ENCODE peak calls at places on chromosome 11, in eight cellular contexts. One of them, this sample, is unnamed.

GRCh38 chr11:9660886-9661285 is 3.0 kb upstream of the SWAP70 start:
- DNase-seq in esophagus muscularis mucosa: no peak
- DNase-seq in ovary: no peak
- DNase-seq in stomach: no peak
- DNase-seq in sigmoid colon: no peak
- DNase-seq in suprapubic skin: no peak
- DNase-seq in K562: no peak
- DNase-seq in A549: peak; percentile 74
- DNase-seq in this sample: no peak

GRCh38 chr11:112270551-112271180 is 10.0 kb upstream of the PLET1 start:
- DNase-seq in suprapubic skin: no peak
- DNase-seq in K562: no peak
- DNase-seq in stomach: no peak
- DNase-seq in A549: no peak
- DNase-seq in sigmoid colon: no peak
- DNase-seq in esophagus muscularis mucosa: no peak
- DNase-seq in ovary: no peak
- DNase-seq in this sample: no peak

GRCh38 chr11:121525376-121525775 is 72.6 kb upstream of the SORL1-AS1 start:
- DNase-seq in K562: no peak
- DNase-seq in esophagus muscularis mucosa: no peak
- DNase-seq in A549: no peak
- DNase-seq in suprapubic skin: no peak
- DNase-seq in sigmoid colon: no peak
- DNase-seq in ovary: no peak
- DNase-seq in stomach: no peak
- DNase-seq in this sample: no peak

GRCh38 chr11:105854269-105854668 is 167.8 kb downstream of the MSANTD4 start:
- DNase-seq in ovary: no peak
- DNase-seq in suprapubic skin: no peak
- DNase-seq in stomach: no peak
- DNase-seq in esophagus muscularis mucosa: no peak
- DNase-seq in A549: no peak
- DNase-seq in sigmoid colon: no peak
- DNase-seq in K562: no peak
- DNase-seq in this sample: no peak

GRCh38 chr11:12150831-12151382 is 40.5 kb downstream of the MICAL2 start:
- DNase-seq in K562: no peak
- DNase-seq in ovary: no peak
- DNase-seq in sigmoid colon: no peak
- DNase-seq in stomach: no peak
- DNase-seq in suprapubic skin: no peak
- DNase-seq in A549: no peak
- DNase-seq in esophagus muscularis mucosa: no peak
- DNase-seq in this sample: peak; percentile 6

GRCh38 chr11:114501901-114502300 is 57.8 kb downstream of the NXPE1 start:
- DNase-seq in A549: no peak
- DNase-seq in sigmoid colon: no peak
- DNase-seq in esophagus muscularis mucosa: no peak
- DNase-seq in stomach: no peak
- DNase-seq in K562: no peak
- DNase-seq in suprapubic skin: no peak
- DNase-seq in ovary: no peak
- DNase-seq in this sample: no peak

GRCh38 chr11:69262918-69263735 is 30.8 kb upstream of the MYEOV start:
- DNase-seq in K562: no peak
- DNase-seq in suprapubic skin: no peak
- DNase-seq in A549: no peak
- DNase-seq in sigmoid colon: no peak
- DNase-seq in stomach: no peak
- DNase-seq in ovary: no peak
- DNase-seq in esophagus muscularis mucosa: no peak
- DNase-seq in this sample: no peak

GRCh38 chr11:28910926-28911325 is 802.7 kb downstream of the METTL15 start:
- DNase-seq in K562: no peak
- DNase-seq in ovary: no peak
- DNase-seq in A549: no peak
- DNase-seq in esophagus muscularis mucosa: no peak
- DNase-seq in stomach: no peak
- DNase-seq in suprapubic skin: no peak
- DNase-seq in sigmoid colon: no peak
- DNase-seq in this sample: no peak

GRCh38 chr11:46388619-46389449 is 2.7 kb downstream of the CHRM4 start:
- DNase-seq in ovary: no peak
- DNase-seq in K562: peak; percentile 36
- DNase-seq in A549: no peak
- DNase-seq in esophagus muscularis mucosa: no peak
- DNase-seq in stomach: no peak
- DNase-seq in sigmoid colon: no peak
- DNase-seq in suprapubic skin: no peak
- DNase-seq in this sample: no peak

GRCh38 chr11:46391186-46391577 is 394 bp downstream of the CHRM4 start:
- DNase-seq in suprapubic skin: no peak
- DNase-seq in K562: peak; percentile 34
- DNase-seq in A549: no peak
- DNase-seq in stomach: no peak
- DNase-seq in ovary: no peak
- DNase-seq in sigmoid colon: no peak
- DNase-seq in esophagus muscularis mucosa: no peak
- DNase-seq in this sample: no peak

GRCh38 chr11:46391578-46392420 is at the start of gene CHRM4:
- DNase-seq in sigmoid colon: peak; percentile 53
- DNase-seq in esophagus muscularis mucosa: no peak
- DNase-seq in ovary: no peak
- DNase-seq in suprapubic skin: no peak
- DNase-seq in stomach: no peak
- DNase-seq in A549: peak; percentile 65
- DNase-seq in K562: peak; percentile 90
- DNase-seq in this sample: peak; percentile 43

GRCh38 chr11:46389450-46390330 is 1.9 kb downstream of the CHRM4 start:
- DNase-seq in sigmoid colon: peak; percentile 74
- DNase-seq in K562: peak; percentile 65
- DNase-seq in ovary: peak; percentile 78
- DNase-seq in A549: peak; percentile 82
- DNase-seq in esophagus muscularis mucosa: no peak
- DNase-seq in suprapubic skin: no peak
- DNase-seq in stomach: peak; percentile 73
- DNase-seq in this sample: peak; percentile 68

GRCh38 chr11:46390331-46391171 is 1.0 kb downstream of the CHRM4 start:
- DNase-seq in esophagus muscularis mucosa: no peak
- DNase-seq in ovary: no peak
- DNase-seq in stomach: no peak
- DNase-seq in sigmoid colon: peak; percentile 59
- DNase-seq in suprapubic skin: no peak
- DNase-seq in K562: no peak
- DNase-seq in A549: no peak
- DNase-seq in this sample: no peak
- H3K4me3 ChIP-seq in esophagus muscularis mucosa: no peak overlapping the region
- H3K4me3 ChIP-seq in ovary: no peak overlapping the region
- H3K4me3 ChIP-seq in stomach: peak overlapping the region; percentile 23
- H3K4me3 ChIP-seq in sigmoid colon: no peak overlapping the region
- H3K4me3 ChIP-seq in suprapubic skin: peak overlapping the region; percentile 53
- H3K4me3 ChIP-seq in K562: no peak overlapping the region
- H3K4me3 ChIP-seq in A549: peak overlapping the region; percentile 59
- H3K4me3 ChIP-seq in this sample: no peak overlapping the region

GRCh38 chr11:116909245-116909644 is 71.8 kb upstream of the APOA1 start:
- DNase-seq in stomach: no peak
- DNase-seq in ovary: no peak
- DNase-seq in suprapubic skin: no peak
- DNase-seq in sigmoid colon: no peak
- DNase-seq in A549: no peak
- DNase-seq in esophagus muscularis mucosa: no peak
- DNase-seq in K562: no peak
- DNase-seq in this sample: no peak

GRCh38 chr11:116903139-116903538 is 65.7 kb upstream of the APOA1 start:
- DNase-seq in K562: no peak
- DNase-seq in esophagus muscularis mucosa: no peak
- DNase-seq in sigmoid colon: no peak
- DNase-seq in suprapubic skin: no peak
- DNase-seq in A549: no peak
- DNase-seq in stomach: no peak
- DNase-seq in ovary: no peak
- DNase-seq in this sample: no peak

GRCh38 chr11:116910378-116910777 is 73.0 kb upstream of the APOA1 start:
- DNase-seq in esophagus muscularis mucosa: no peak
- DNase-seq in suprapubic skin: no peak
- DNase-seq in ovary: no peak
- DNase-seq in K562: no peak
- DNase-seq in stomach: no peak
- DNase-seq in sigmoid colon: no peak
- DNase-seq in A549: no peak
- DNase-seq in this sample: no peak

GRCh38 chr11:116910847-116911246 is 73.4 kb upstream of the APOA1 start:
- DNase-seq in sigmoid colon: no peak
- DNase-seq in K562: no peak
- DNase-seq in stomach: no peak
- DNase-seq in suprapubic skin: no peak
- DNase-seq in ovary: no peak
- DNase-seq in A549: no peak
- DNase-seq in esophagus muscularis mucosa: no peak
- DNase-seq in this sample: no peak

GRCh38 chr11:116906479-116906878 is 69.1 kb upstream of the APOA1 start:
- DNase-seq in A549: no peak
- DNase-seq in K562: no peak
- DNase-seq in esophagus muscularis mucosa: no peak
- DNase-seq in stomach: no peak
- DNase-seq in sigmoid colon: no peak
- DNase-seq in suprapubic skin: no peak
- DNase-seq in ovary: no peak
- DNase-seq in this sample: no peak
- TF ChIP-seq EP300 in A549: no peak
- TF ChIP-seq EP300 in K562: no peak
- TF ChIP-seq EP300 in esophagus muscularis mucosa: no peak
- TF ChIP-seq EP300 in stomach: no peak
- TF ChIP-seq EP300 in sigmoid colon: no peak
- TF ChIP-seq EP300 in suprapubic skin: no peak
- TF ChIP-seq EP300 in ovary: no peak
- TF ChIP-seq EP300 in this sample: no peak

DNA sequence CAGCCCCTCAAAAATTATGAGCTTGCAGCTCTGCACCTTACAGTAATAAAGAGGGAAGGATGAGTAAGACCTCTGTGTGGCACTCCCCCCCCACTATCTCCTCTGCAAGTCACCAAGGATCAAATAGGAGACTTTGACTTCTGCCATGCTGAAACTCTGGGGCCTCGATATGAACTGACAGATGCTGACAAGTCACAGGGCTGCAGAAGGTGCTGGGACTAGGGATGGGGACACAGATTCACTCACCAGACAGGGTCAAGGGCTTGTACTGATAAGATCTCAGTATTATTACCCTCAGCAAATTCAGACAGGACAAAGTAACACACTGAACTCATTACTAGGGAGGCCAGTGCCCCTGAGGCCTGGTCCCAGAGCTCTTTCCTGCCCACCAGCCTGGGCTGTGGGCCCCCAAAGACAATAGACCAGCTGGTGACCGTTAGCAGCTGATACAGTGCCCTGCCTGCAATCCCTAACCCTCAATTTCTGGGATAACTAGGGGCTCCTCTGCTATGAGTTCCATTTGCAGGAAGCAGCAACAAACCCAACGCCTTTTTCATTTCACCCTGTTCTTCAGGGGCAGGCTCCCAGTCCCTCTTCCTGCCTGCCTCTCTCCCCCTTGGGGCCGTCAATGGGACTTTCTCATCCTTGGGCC is 20.1 kb downstream of the TMPRSS13 start:
- DNase-seq in sigmoid colon: no peak
- DNase-seq in ovary: no peak
- DNase-seq in K562: no peak
- DNase-seq in A549: no peak
- DNase-seq in suprapubic skin: peak; percentile 41
- DNase-seq in esophagus muscularis mucosa: no peak
- DNase-seq in stomach: no peak
- DNase-seq in this sample: no peak
- H3K27ac ChIP-seq in sigmoid colon: no peak overlapping the region
- H3K27ac ChIP-seq in ovary: no peak overlapping the region
- H3K27ac ChIP-seq in K562: peak overlapping the region; percentile 40
- H3K27ac ChIP-seq in A549: no peak overlapping the region
- H3K27ac ChIP-seq in suprapubic skin: no peak overlapping the region
- H3K27ac ChIP-seq in esophagus muscularis mucosa: no peak overlapping the region
- H3K27ac ChIP-seq in stomach: no peak overlapping the region
- H3K27ac ChIP-seq in this sample: no peak overlapping the region

GRCh38 chr11:44030996-44031395 is 16.8 kb upstream of the ACCSL start:
- DNase-seq in ovary: no peak
- DNase-seq in stomach: no peak
- DNase-seq in A549: no peak
- DNase-seq in suprapubic skin: peak; percentile 43
- DNase-seq in K562: no peak
- DNase-seq in sigmoid colon: no peak
- DNase-seq in esophagus muscularis mucosa: peak; percentile 87
- DNase-seq in this sample: no peak

GRCh38 chr11:44031549-44031948 is 16.2 kb upstream of the ACCSL start:
- DNase-seq in K562: no peak
- DNase-seq in stomach: no peak
- DNase-seq in suprapubic skin: peak; percentile 34
- DNase-seq in esophagus muscularis mucosa: peak; percentile 72
- DNase-seq in ovary: no peak
- DNase-seq in sigmoid colon: no peak
- DNase-seq in A549: no peak
- DNase-seq in this sample: no peak

GRCh38 chr11:44033856-44034255 is 13.9 kb upstream of the ACCSL start:
- DNase-seq in K562: no peak
- DNase-seq in A549: no peak
- DNase-seq in stomach: no peak
- DNase-seq in sigmoid colon: no peak
- DNase-seq in esophagus muscularis mucosa: peak; percentile 89
- DNase-seq in ovary: no peak
- DNase-seq in suprapubic skin: peak; percentile 29
- DNase-seq in this sample: no peak

GRCh38 chr11:44033411-44033850 is 14.3 kb upstream of the ACCSL start:
- DNase-seq in ovary: no peak
- DNase-seq in suprapubic skin: peak; percentile 28
- DNase-seq in A549: no peak
- DNase-seq in esophagus muscularis mucosa: no peak
- DNase-seq in sigmoid colon: no peak
- DNase-seq in stomach: no peak
- DNase-seq in K562: no peak
- DNase-seq in this sample: no peak

DNA sequence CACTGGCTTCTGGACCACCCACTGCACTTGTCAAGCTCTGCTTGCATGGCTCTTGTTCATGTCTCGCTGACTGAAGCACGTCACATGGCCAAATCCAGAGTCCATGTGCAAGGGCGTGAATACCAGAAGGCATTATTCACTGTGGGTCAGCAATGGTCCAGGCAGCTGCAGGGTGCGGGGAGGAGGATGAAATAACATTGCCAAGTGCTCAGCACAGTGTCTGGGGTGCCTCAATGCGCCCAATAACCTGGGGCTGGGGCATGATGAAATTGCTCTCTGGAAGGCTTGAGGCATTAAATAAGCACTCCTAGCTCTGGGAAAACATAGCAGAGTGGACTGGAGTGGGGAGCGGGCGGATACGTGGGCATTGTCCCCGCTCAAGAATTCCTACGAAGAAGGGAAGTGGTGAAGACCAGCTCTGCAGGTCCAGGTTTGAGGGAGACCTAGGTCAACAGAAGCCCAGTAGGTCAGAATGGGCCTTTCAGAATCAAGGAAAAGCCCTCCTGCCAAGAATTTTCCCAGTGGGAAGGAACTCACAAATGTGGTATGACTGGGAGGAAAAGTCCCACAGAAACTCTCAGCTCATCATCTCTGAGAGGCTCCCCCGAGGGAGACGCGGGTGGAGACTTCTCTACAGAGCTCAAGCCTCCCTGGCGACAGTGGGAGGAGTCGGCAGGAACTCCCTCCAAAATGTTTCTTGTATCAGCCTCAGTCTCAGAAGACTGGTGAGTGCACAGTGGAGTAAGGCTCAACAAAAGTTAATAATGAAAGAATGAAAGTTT is 15.3 kb upstream of the ACCSL start:
- DNase-seq in K562: no peak
- DNase-seq in esophagus muscularis mucosa: peak; percentile 87
- DNase-seq in sigmoid colon: no peak
- DNase-seq in A549: no peak
- DNase-seq in stomach: no peak
- DNase-seq in ovary: no peak
- DNase-seq in suprapubic skin: peak; percentile 72
- DNase-seq in this sample: peak; percentile 16
- H3K4me3 ChIP-seq in K562: no peak overlapping the region
- H3K4me3 ChIP-seq in esophagus muscularis mucosa: no peak overlapping the region
- H3K4me3 ChIP-seq in sigmoid colon: no peak overlapping the region
- H3K4me3 ChIP-seq in A549: no peak overlapping the region
- H3K4me3 ChIP-seq in stomach: no peak overlapping the region
- H3K4me3 ChIP-seq in ovary: no peak overlapping the region
- H3K4me3 ChIP-seq in suprapubic skin: no peak overlapping the region
- H3K4me3 ChIP-seq in this sample: no peak overlapping the region